ENCODE peak calls at places on chromosomes 12 and 14, in seven cellular contexts. H is fibroblast of lung, I is thyroid gland, Y is ovary, G is endothelial cell, E is HepG2, F is Calu3. P is an unnamed sample.

GRCh38 chr12:50234347-50234746 is 49.0 kb downstream of the LIMA1 start:
- DNase-seq in G (no peak), Y (no peak), I (no peak), F (peak; percentile 30), E (no peak), H (no peak), P (no peak)

GRCh38 chr14:96567289-96567899 is 65.2 kb downstream of the PAPOLA start:
- DNase-seq in G (no peak), H (peak; percentile 25), I (no peak), E (peak; percentile 21), F (peak; percentile 13), Y (no peak), P (no peak)

GRCh38 chr12:69331482-69331845 is 16.7 kb upstream of the LYZ start:
- DNase-seq in H (no peak), F (no peak), Y (no peak), G (no peak), I (no peak), E (no peak), P (no peak)

GRCh38 chr14:97107760-97108159 is 310.6 kb downstream of the VRK1 start:
- DNase-seq in F (no peak), E (no peak), H (no peak), Y (no peak), I (no peak), G (no peak), P (no peak)

GRCh38 chr12:124927325-124928094 is 13.1 kb upstream of the UBC start:
- DNase-seq in I (peak; percentile 91), F (peak; percentile 95), G (peak; percentile 87), Y (peak; percentile 94), E (peak; percentile 85), H (peak; percentile 71), P (no peak)

GRCh38 chr14:102819790-102820330 is 42.6 kb downstream of the TRAF3 start:
- DNase-seq in Y (no peak), G (no peak), I (no peak), H (no peak), F (no peak), E (no peak), P (no peak)

GRCh38 chr14:74945852-74946658 is 9.3 kb downstream of the PGF start:
- DNase-seq in I (peak; percentile 73), Y (peak; percentile 82), G (peak; percentile 91), F (peak; percentile 86), E (peak; percentile 84), H (peak; percentile 39), P (no peak)

GRCh38 chr12:113387631-113388030 is 16.1 kb downstream of the SDS start:
- DNase-seq in I (no peak), E (no peak), H (no peak), G (no peak), Y (no peak), F (no peak), P (no peak)

GRCh38 chr14:34655959-34656358 is 26.0 kb upstream of the SNX6 start:
- DNase-seq in F (no peak), I (no peak), E (no peak), G (no peak), H (peak; percentile 29), Y (no peak), P (no peak)

GRCh38 chr14:61444215-61444768 is 122.9 kb downstream of the PRKCH start:
- DNase-seq in I (no peak), F (no peak), Y (no peak), G (no peak), E (no peak), H (no peak), P (no peak)

GRCh38 chr12:110223777-110224378 is 57.2 kb upstream of the ATP2A2 start:
- DNase-seq in H (peak; percentile 83), G (no peak), E (no peak), I (no peak), Y (no peak), F (no peak), P (no peak)

GRCh38 chr12:71426030-71426570 is 13.5 kb upstream of the LGR5 start:
- DNase-seq in F (no peak), I (no peak), G (no peak), Y (no peak), H (no peak), E (no peak), P (no peak)

GRCh38 chr14:100102156-100102785 is 37.0 kb downstream of the EVL start:
- DNase-seq in E (no peak), H (no peak), I (no peak), F (no peak), Y (no peak), G (no peak), P (no peak)

GRCh38 chr12:76259660-76260389 is 88.4 kb downstream of the BBS10 start:
- DNase-seq in H (peak; percentile 92), E (no peak), Y (no peak), F (no peak), G (no peak), I (no peak), P (peak; percentile 53)

GRCh38 chr12:41983394-41983793 is 161.3 kb downstream of the GXYLT1 start:
- DNase-seq in Y (no peak), E (no peak), I (no peak), G (no peak), H (peak; percentile 71), F (no peak), P (no peak)

GRCh38 chr12:40569626-40570179 is 122.5 kb upstream of the CNTN1 start:
- DNase-seq in I (no peak), F (no peak), Y (no peak), E (no peak), H (peak; percentile 40), G (no peak), P (no peak)

GRCh38 chr12:115983226-115983798 is 294.2 kb downstream of the MED13L start:
- DNase-seq in E (peak; percentile 4), G (peak; percentile 46), Y (no peak), F (peak; percentile 36), H (no peak), I (no peak), P (no peak)

GRCh38 chr12:48907243-48907642 is 18.0 kb downstream of the FKBP11 start:
- DNase-seq in Y (no peak), F (no peak), H (no peak), I (no peak), E (no peak), G (no peak), P (no peak)

GRCh38 chr12:105860556-105861207 is 278.1 kb downstream of the NUAK1 start:
- DNase-seq in Y (no peak), I (no peak), F (peak; percentile 21), G (no peak), E (peak; percentile 19), H (no peak), P (no peak)

GRCh38 chr12:98002887-98003493 is 512.4 kb upstream of the TMPO start:
- DNase-seq in Y (no peak), E (peak; percentile 36), I (peak; percentile 70), F (peak; percentile 72), G (peak; percentile 61), H (peak; percentile 16), P (no peak)

GRCh38 chr12:121590476-121591143 is 9.8 kb upstream of the KDM2B start:
- DNase-seq in G (no peak), E (peak; percentile 58), I (no peak), H (peak; percentile 71), F (no peak), Y (no peak), P (no peak)

GRCh38 chr12:24719293-24719721 is 229.6 kb downstream of the BCAT1 start:
- DNase-seq in Y (no peak), E (no peak), F (no peak), G (no peak), I (no peak), H (peak; percentile 83), P (no peak)

GRCh38 chr12:11868027-11868426 is 202.7 kb upstream of the BCL2L14 start:
- DNase-seq in Y (no peak), F (no peak), G (no peak), H (no peak), E (no peak), I (no peak), P (no peak)

GRCh38 chr14:103730490-103731035 is 15.0 kb downstream of the ZFYVE21 start:
- DNase-seq in I (no peak), E (no peak), Y (peak; percentile 24), H (peak; percentile 54), G (no peak), F (no peak), P (no peak)

GRCh38 chr12:56616244-56616643 is 13.9 kb downstream of the BAZ2A start:
- DNase-seq in F (no peak), I (no peak), H (no peak), Y (no peak), G (no peak), E (no peak), P (no peak)

GRCh38 chr12:2334291-2335088 is 281.7 kb downstream of the CACNA1C start:
- DNase-seq in Y (no peak), E (no peak), F (no peak), G (no peak), I (no peak), H (no peak), P (no peak)

GRCh38 chr12:49364989-49365388 is 2.3 kb upstream of the SPATS2 start:
- DNase-seq in Y (no peak), G (no peak), E (no peak), I (no peak), F (no peak), H (peak; percentile 83), P (no peak)

GRCh38 chr12:104761091-104761490 is 197.0 kb downstream of the SLC41A2 start:
- DNase-seq in H (no peak), Y (no peak), F (no peak), I (no peak), G (no peak), E (no peak), P (no peak)
- TF ChIP-seq CTCF in H (no peak), Y (no peak), F (no peak), I (no peak), G (no peak), E (no peak), P (no peak)

DNA sequence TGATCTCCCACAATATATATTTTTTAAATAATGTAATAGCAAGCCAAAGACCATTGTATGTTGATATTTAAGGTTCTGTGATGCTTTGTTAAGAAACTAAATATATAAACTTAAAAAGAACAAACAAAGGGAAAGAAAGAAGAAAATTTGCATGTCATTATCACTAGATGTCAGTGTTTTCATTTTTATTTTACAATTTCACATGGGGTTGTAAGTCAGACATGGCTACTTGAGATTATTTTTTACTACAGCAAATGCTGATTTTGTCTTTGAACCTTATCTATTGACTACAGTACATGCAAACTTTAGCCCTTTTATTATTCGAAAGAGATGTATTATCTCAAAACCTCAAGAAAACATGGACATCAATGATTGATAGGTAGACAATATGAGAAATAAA is 36.1 kb downstream of the SLCO1C1 start:
- DNase-seq in H (no peak), Y (no peak), F (no peak), E (no peak), G (no peak), I (no peak), P (no peak)
- TF ChIP-seq CTCF in H (no peak), Y (no peak), F (no peak), E (no peak), G (no peak), I (no peak), P (no peak)

DNA sequence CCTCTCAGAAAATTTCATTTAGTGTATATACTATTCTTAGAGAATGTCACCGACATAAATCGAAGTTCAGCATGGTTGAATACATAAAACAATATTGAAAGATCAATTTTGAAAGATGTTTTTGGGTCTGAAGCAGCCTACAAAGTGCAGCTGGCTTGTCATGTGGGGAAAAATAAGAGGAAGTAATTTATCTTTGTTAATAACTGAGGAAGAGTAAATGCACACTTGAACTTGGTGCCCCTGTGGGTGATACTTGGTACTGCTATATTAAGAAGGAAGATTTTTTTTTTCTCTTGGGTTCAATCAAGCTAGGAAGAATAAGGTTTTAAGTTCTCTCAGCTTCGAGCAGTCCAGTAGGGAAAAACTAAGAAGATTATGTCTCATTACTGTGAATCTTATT is 661.3 kb downstream of the RPL10L start:
- DNase-seq in G (no peak), I (no peak), H (no peak), F (no peak), E (no peak), Y (no peak), P (no peak)
- TF ChIP-seq CTCF in G (peak; percentile 85), I (peak; percentile 25), H (peak; percentile 4), F (peak; percentile 25), E (no peak), Y (no peak), P (no peak)

GRCh38 chr12:27969901-27970390 is 2.6 kb downstream of the PTHLH start:
- DNase-seq in G (peak; percentile 57), F (peak; percentile 78), I (peak; percentile 68), H (peak; percentile 80), E (peak; percentile 38), Y (peak; percentile 30), P (no peak)
- TF ChIP-seq CTCF in G (no peak), F (no peak), I (peak; percentile 15), H (no peak), E (peak; percentile 65), Y (no peak), P (peak; percentile 15)

P was measured in AG09319.